ENCODE peak calls at places on chromosomes 1 and 21, in ten cellular contexts. One of them, this sample, is unnamed.

GRCh38 chr1:246689409-246689997 is 34.7 kb upstream of the SCCPDH start:
- DNase-seq in bronchial epithelial cell: peak
- DNase-seq in ACHN: peak
- DNase-seq in NCI-H2029 treated with DMSO at 0.1 percent for 48 hours: peak
- DNase-seq in activated gamma-delta T cell: no peak
- DNase-seq in mucosa of descending colon: peak
- DNase-seq in chondrocyte: no peak
- DNase-seq in NCI-H345: peak
- DNase-seq in activated CD4-positive, alpha-beta T cell treated with anti-CD3 and anti-CD28 coated beads for 48 hours: peak
- DNase-seq in progenitor cell of endocrine pancreas: no peak
- DNase-seq in this sample: peak

GRCh38 chr1:68202239-68202832 is 30.0 kb downstream of the WLS start:
- DNase-seq in progenitor cell of endocrine pancreas: no peak
- DNase-seq in NCI-H345: no peak
- DNase-seq in bronchial epithelial cell: no peak
- DNase-seq in NCI-H2029 treated with DMSO at 0.1 percent for 48 hours: no peak
- DNase-seq in chondrocyte: no peak
- DNase-seq in mucosa of descending colon: no peak
- DNase-seq in activated CD4-positive, alpha-beta T cell treated with anti-CD3 and anti-CD28 coated beads for 48 hours: no peak
- DNase-seq in activated gamma-delta T cell: no peak
- DNase-seq in ACHN: no peak
- DNase-seq in this sample: no peak

GRCh38 chr1:7520496-7520895 is 250.6 kb upstream of the VAMP3 start:
- DNase-seq in activated gamma-delta T cell: no peak
- DNase-seq in chondrocyte: no peak
- DNase-seq in activated CD4-positive, alpha-beta T cell treated with anti-CD3 and anti-CD28 coated beads for 48 hours: no peak
- DNase-seq in progenitor cell of endocrine pancreas: no peak
- DNase-seq in ACHN: no peak
- DNase-seq in NCI-H345: no peak
- DNase-seq in mucosa of descending colon: no peak
- DNase-seq in NCI-H2029 treated with DMSO at 0.1 percent for 48 hours: no peak
- DNase-seq in bronchial epithelial cell: no peak
- DNase-seq in this sample: no peak

GRCh38 chr21:38955495-38955894 is 149.8 kb downstream of the ETS2 start:
- DNase-seq in bronchial epithelial cell: peak
- DNase-seq in NCI-H345: peak
- DNase-seq in ACHN: peak
- DNase-seq in progenitor cell of endocrine pancreas: no peak
- DNase-seq in NCI-H2029 treated with DMSO at 0.1 percent for 48 hours: peak
- DNase-seq in mucosa of descending colon: peak
- DNase-seq in activated CD4-positive, alpha-beta T cell treated with anti-CD3 and anti-CD28 coated beads for 48 hours: peak
- DNase-seq in activated gamma-delta T cell: no peak
- DNase-seq in chondrocyte: no peak
- DNase-seq in this sample: peak

GRCh38 chr1:109807822-109808680 is 44.3 kb upstream of the EPS8L3 start:
- DNase-seq in activated gamma-delta T cell: no peak
- DNase-seq in NCI-H345: no peak
- DNase-seq in progenitor cell of endocrine pancreas: no peak
- DNase-seq in NCI-H2029 treated with DMSO at 0.1 percent for 48 hours: no peak
- DNase-seq in mucosa of descending colon: no peak
- DNase-seq in bronchial epithelial cell: peak
- DNase-seq in chondrocyte: no peak
- DNase-seq in activated CD4-positive, alpha-beta T cell treated with anti-CD3 and anti-CD28 coated beads for 48 hours: no peak
- DNase-seq in ACHN: no peak
- DNase-seq in this sample: no peak

GRCh38 chr1:204565617-204566582 is 49.7 kb downstream of the MDM4 start:
- DNase-seq in progenitor cell of endocrine pancreas: peak
- DNase-seq in chondrocyte: no peak
- DNase-seq in ACHN: peak
- DNase-seq in NCI-H2029 treated with DMSO at 0.1 percent for 48 hours: peak
- DNase-seq in activated CD4-positive, alpha-beta T cell treated with anti-CD3 and anti-CD28 coated beads for 48 hours: peak
- DNase-seq in activated gamma-delta T cell: no peak
- DNase-seq in bronchial epithelial cell: peak
- DNase-seq in mucosa of descending colon: no peak
- DNase-seq in NCI-H345: peak
- DNase-seq in this sample: no peak

GRCh38 chr1:64295136-64295535 is 91.7 kb downstream of the UBE2U start:
- DNase-seq in bronchial epithelial cell: no peak
- DNase-seq in ACHN: no peak
- DNase-seq in activated gamma-delta T cell: no peak
- DNase-seq in chondrocyte: no peak
- DNase-seq in mucosa of descending colon: no peak
- DNase-seq in progenitor cell of endocrine pancreas: no peak
- DNase-seq in NCI-H2029 treated with DMSO at 0.1 percent for 48 hours: no peak
- DNase-seq in activated CD4-positive, alpha-beta T cell treated with anti-CD3 and anti-CD28 coated beads for 48 hours: no peak
- DNase-seq in NCI-H345: no peak
- DNase-seq in this sample: no peak

GRCh38 chr21:46156678-46157077 is 1.3 kb upstream of the FTCD start:
- DNase-seq in activated CD4-positive, alpha-beta T cell treated with anti-CD3 and anti-CD28 coated beads for 48 hours: no peak
- DNase-seq in NCI-H2029 treated with DMSO at 0.1 percent for 48 hours: no peak
- DNase-seq in chondrocyte: no peak
- DNase-seq in activated gamma-delta T cell: no peak
- DNase-seq in progenitor cell of endocrine pancreas: no peak
- DNase-seq in NCI-H345: no peak
- DNase-seq in mucosa of descending colon: no peak
- DNase-seq in ACHN: no peak
- DNase-seq in bronchial epithelial cell: no peak
- DNase-seq in this sample: no peak

GRCh38 chr1:215872658-215873057 is 305.6 kb downstream of the KCTD3 start:
- DNase-seq in activated gamma-delta T cell: no peak
- DNase-seq in ACHN: no peak
- DNase-seq in progenitor cell of endocrine pancreas: no peak
- DNase-seq in mucosa of descending colon: no peak
- DNase-seq in bronchial epithelial cell: no peak
- DNase-seq in chondrocyte: no peak
- DNase-seq in activated CD4-positive, alpha-beta T cell treated with anti-CD3 and anti-CD28 coated beads for 48 hours: no peak
- DNase-seq in NCI-H2029 treated with DMSO at 0.1 percent for 48 hours: no peak
- DNase-seq in NCI-H345: no peak
- DNase-seq in this sample: no peak

GRCh38 chr1:225409051-225409450 is 18.8 kb downstream of the LBR start:
- DNase-seq in chondrocyte: no peak
- DNase-seq in progenitor cell of endocrine pancreas: no peak
- DNase-seq in mucosa of descending colon: no peak
- DNase-seq in NCI-H345: no peak
- DNase-seq in NCI-H2029 treated with DMSO at 0.1 percent for 48 hours: no peak
- DNase-seq in bronchial epithelial cell: no peak
- DNase-seq in ACHN: no peak
- DNase-seq in activated gamma-delta T cell: no peak
- DNase-seq in activated CD4-positive, alpha-beta T cell treated with anti-CD3 and anti-CD28 coated beads for 48 hours: no peak
- DNase-seq in this sample: no peak

GRCh38 chr1:114715952-114716303 is 643 bp downstream of the NRAS start:
- DNase-seq in bronchial epithelial cell: peak
- DNase-seq in NCI-H345: no peak
- DNase-seq in activated CD4-positive, alpha-beta T cell treated with anti-CD3 and anti-CD28 coated beads for 48 hours: no peak
- DNase-seq in mucosa of descending colon: no peak
- DNase-seq in NCI-H2029 treated with DMSO at 0.1 percent for 48 hours: no peak
- DNase-seq in ACHN: peak
- DNase-seq in activated gamma-delta T cell: no peak
- DNase-seq in chondrocyte: no peak
- DNase-seq in progenitor cell of endocrine pancreas: no peak
- DNase-seq in this sample: no peak

GRCh38 chr1:232145768-232146167 is 484.2 kb downstream of the SIPA1L2 start:
- DNase-seq in mucosa of descending colon: no peak
- DNase-seq in NCI-H345: no peak
- DNase-seq in bronchial epithelial cell: no peak
- DNase-seq in activated gamma-delta T cell: no peak
- DNase-seq in progenitor cell of endocrine pancreas: no peak
- DNase-seq in NCI-H2029 treated with DMSO at 0.1 percent for 48 hours: no peak
- DNase-seq in ACHN: no peak
- DNase-seq in activated CD4-positive, alpha-beta T cell treated with anti-CD3 and anti-CD28 coated beads for 48 hours: no peak
- DNase-seq in chondrocyte: no peak
- DNase-seq in this sample: no peak

GRCh38 chr21:31298618-31299269 is 45.3 kb downstream of the TIAM1 start:
- DNase-seq in activated gamma-delta T cell: no peak
- DNase-seq in chondrocyte: no peak
- DNase-seq in mucosa of descending colon: no peak
- DNase-seq in NCI-H345: no peak
- DNase-seq in activated CD4-positive, alpha-beta T cell treated with anti-CD3 and anti-CD28 coated beads for 48 hours: no peak
- DNase-seq in NCI-H2029 treated with DMSO at 0.1 percent for 48 hours: no peak
- DNase-seq in progenitor cell of endocrine pancreas: no peak
- DNase-seq in bronchial epithelial cell: peak
- DNase-seq in ACHN: no peak
- DNase-seq in this sample: no peak

GRCh38 chr1:43548285-43549271 is 17.9 kb downstream of the PTPRF start:
- DNase-seq in NCI-H2029 treated with DMSO at 0.1 percent for 48 hours: no peak
- DNase-seq in ACHN: no peak
- DNase-seq in mucosa of descending colon: no peak
- DNase-seq in activated gamma-delta T cell: no peak
- DNase-seq in activated CD4-positive, alpha-beta T cell treated with anti-CD3 and anti-CD28 coated beads for 48 hours: no peak
- DNase-seq in bronchial epithelial cell: peak
- DNase-seq in progenitor cell of endocrine pancreas: no peak
- DNase-seq in chondrocyte: no peak
- DNase-seq in NCI-H345: no peak
- DNase-seq in this sample: no peak

GRCh38 chr21:32624726-32625125 is 12.5 kb upstream of the CFAP298 start:
- DNase-seq in NCI-H2029 treated with DMSO at 0.1 percent for 48 hours: no peak
- DNase-seq in ACHN: no peak
- DNase-seq in activated CD4-positive, alpha-beta T cell treated with anti-CD3 and anti-CD28 coated beads for 48 hours: no peak
- DNase-seq in chondrocyte: no peak
- DNase-seq in progenitor cell of endocrine pancreas: no peak
- DNase-seq in NCI-H345: no peak
- DNase-seq in bronchial epithelial cell: peak
- DNase-seq in activated gamma-delta T cell: no peak
- DNase-seq in mucosa of descending colon: no peak
- DNase-seq in this sample: no peak

GRCh38 chr1:94305704-94306103 is 68.3 kb upstream of the ARHGAP29 start:
- DNase-seq in mucosa of descending colon: no peak
- DNase-seq in NCI-H345: no peak
- DNase-seq in activated gamma-delta T cell: no peak
- DNase-seq in progenitor cell of endocrine pancreas: no peak
- DNase-seq in chondrocyte: no peak
- DNase-seq in NCI-H2029 treated with DMSO at 0.1 percent for 48 hours: no peak
- DNase-seq in ACHN: no peak
- DNase-seq in bronchial epithelial cell: peak
- DNase-seq in activated CD4-positive, alpha-beta T cell treated with anti-CD3 and anti-CD28 coated beads for 48 hours: no peak
- DNase-seq in this sample: no peak

GRCh38 chr1:45925728-45926287 is 122.4 kb downstream of the MAST2 start:
- DNase-seq in ACHN: no peak
- DNase-seq in progenitor cell of endocrine pancreas: no peak
- DNase-seq in activated CD4-positive, alpha-beta T cell treated with anti-CD3 and anti-CD28 coated beads for 48 hours: no peak
- DNase-seq in activated gamma-delta T cell: no peak
- DNase-seq in bronchial epithelial cell: no peak
- DNase-seq in mucosa of descending colon: no peak
- DNase-seq in chondrocyte: no peak
- DNase-seq in NCI-H2029 treated with DMSO at 0.1 percent for 48 hours: no peak
- DNase-seq in NCI-H345: no peak
- DNase-seq in this sample: no peak

GRCh38 chr1:160131803-160132565 is 16.4 kb downstream of the ATP1A2 start:
- DNase-seq in NCI-H2029 treated with DMSO at 0.1 percent for 48 hours: no peak
- DNase-seq in activated CD4-positive, alpha-beta T cell treated with anti-CD3 and anti-CD28 coated beads for 48 hours: no peak
- DNase-seq in ACHN: no peak
- DNase-seq in activated gamma-delta T cell: no peak
- DNase-seq in progenitor cell of endocrine pancreas: no peak
- DNase-seq in NCI-H345: no peak
- DNase-seq in mucosa of descending colon: no peak
- DNase-seq in chondrocyte: no peak
- DNase-seq in bronchial epithelial cell: no peak
- DNase-seq in this sample: no peak

GRCh38 chr1:47440849-47441170 is 3.0 kb downstream of the FOXD2 start:
- DNase-seq in NCI-H345: no peak
- DNase-seq in bronchial epithelial cell: no peak
- DNase-seq in mucosa of descending colon: no peak
- DNase-seq in activated gamma-delta T cell: no peak
- DNase-seq in ACHN: no peak
- DNase-seq in progenitor cell of endocrine pancreas: no peak
- DNase-seq in chondrocyte: no peak
- DNase-seq in NCI-H2029 treated with DMSO at 0.1 percent for 48 hours: no peak
- DNase-seq in activated CD4-positive, alpha-beta T cell treated with anti-CD3 and anti-CD28 coated beads for 48 hours: no peak
- DNase-seq in this sample: no peak

GRCh38 chr1:23556661-23557470 is 2.4 kb downstream of the ID3 start:
- DNase-seq in progenitor cell of endocrine pancreas: no peak
- DNase-seq in ACHN: no peak
- DNase-seq in mucosa of descending colon: no peak
- DNase-seq in bronchial epithelial cell: peak
- DNase-seq in NCI-H2029 treated with DMSO at 0.1 percent for 48 hours: peak
- DNase-seq in chondrocyte: no peak
- DNase-seq in activated gamma-delta T cell: no peak
- DNase-seq in activated CD4-positive, alpha-beta T cell treated with anti-CD3 and anti-CD28 coated beads for 48 hours: no peak
- DNase-seq in NCI-H345: no peak
- DNase-seq in this sample: no peak

GRCh38 chr1:159859757-159860156 is 2.7 kb downstream of the VSIG8 start:
- DNase-seq in progenitor cell of endocrine pancreas: no peak
- DNase-seq in ACHN: no peak
- DNase-seq in chondrocyte: no peak
- DNase-seq in activated CD4-positive, alpha-beta T cell treated with anti-CD3 and anti-CD28 coated beads for 48 hours: no peak
- DNase-seq in bronchial epithelial cell: no peak
- DNase-seq in NCI-H2029 treated with DMSO at 0.1 percent for 48 hours: no peak
- DNase-seq in mucosa of descending colon: no peak
- DNase-seq in NCI-H345: no peak
- DNase-seq in activated gamma-delta T cell: no peak
- DNase-seq in this sample: no peak

GRCh38 chr1:206004269-206004800 is 1.1 kb upstream of the RAB7B start:
- DNase-seq in chondrocyte: no peak
- DNase-seq in ACHN: no peak
- DNase-seq in progenitor cell of endocrine pancreas: no peak
- DNase-seq in activated gamma-delta T cell: no peak
- DNase-seq in bronchial epithelial cell: peak
- DNase-seq in NCI-H345: no peak
- DNase-seq in activated CD4-positive, alpha-beta T cell treated with anti-CD3 and anti-CD28 coated beads for 48 hours: no peak
- DNase-seq in mucosa of descending colon: no peak
- DNase-seq in NCI-H2029 treated with DMSO at 0.1 percent for 48 hours: no peak
- DNase-seq in this sample: no peak

GRCh38 chr1:157400766-157401165 is 151.5 kb downstream of the FCRL5 start:
- DNase-seq in chondrocyte: no peak
- DNase-seq in progenitor cell of endocrine pancreas: peak
- DNase-seq in bronchial epithelial cell: no peak
- DNase-seq in activated gamma-delta T cell: no peak
- DNase-seq in ACHN: no peak
- DNase-seq in NCI-H2029 treated with DMSO at 0.1 percent for 48 hours: no peak
- DNase-seq in NCI-H345: no peak
- DNase-seq in mucosa of descending colon: no peak
- DNase-seq in activated CD4-positive, alpha-beta T cell treated with anti-CD3 and anti-CD28 coated beads for 48 hours: no peak
- DNase-seq in this sample: no peak

GRCh38 chr1:85201340-85202091 is 700 bp upstream of the SYDE2 start:
- DNase-seq in mucosa of descending colon: peak
- DNase-seq in ACHN: peak
- DNase-seq in NCI-H2029 treated with DMSO at 0.1 percent for 48 hours: no peak
- DNase-seq in activated gamma-delta T cell: peak
- DNase-seq in bronchial epithelial cell: no peak
- DNase-seq in activated CD4-positive, alpha-beta T cell treated with anti-CD3 and anti-CD28 coated beads for 48 hours: peak
- DNase-seq in progenitor cell of endocrine pancreas: peak
- DNase-seq in NCI-H345: peak
- DNase-seq in chondrocyte: peak
- DNase-seq in this sample: peak